ENCODE peak calls at places on chromosomes 4 and X, in six cellular contexts. E, Z, O, V, D and J are unnamed samples.

GRCh38 chr4:8641256-8641655 is 48.7 kb downstream of the CPZ start:
- DNase-seq in E (no peak), Z (no peak), O (no peak), V (peak), D (no peak), J (peak)

GRCh38 chrX:153438522-153438921 is 7.3 kb downstream of the TREX2 start:
- DNase-seq in E (no peak), Z (no peak), O (peak), V (no peak), D (no peak), J (no peak)

GRCh38 chrX:17564689-17565409 is 172.4 kb upstream of the SCML1 start:
- DNase-seq in E (no peak), Z (peak), O (peak), V (no peak), D (no peak), J (no peak)

GRCh38 chr4:10587296-10587695 is 97.3 kb downstream of the CLNK start:
- DNase-seq in E (no peak), Z (no peak), O (no peak), V (no peak), D (no peak), J (no peak)

GRCh38 chr4:38979081-38979480 is 53.1 kb downstream of the TMEM156 start:
- DNase-seq in E (no peak), Z (no peak), O (no peak), V (no peak), D (no peak), J (no peak)

GRCh38 chrX:724256-724655 is 93.7 kb downstream of the SHOX start:
- DNase-seq in E (no peak), Z (no peak), O (no peak), V (no peak), D (no peak), J (no peak)

GRCh38 chr4:2222838-2223237 is 19.1 kb downstream of the HAUS3 start:
- DNase-seq in E (no peak), Z (no peak), O (no peak), V (no peak), D (no peak), J (no peak)

GRCh38 chr4:80393246-80393969 is 57.9 kb downstream of the CFAP299 start:
- DNase-seq in E (no peak), Z (no peak), O (peak), V (no peak), D (no peak), J (no peak)

GRCh38 chr4:22597471-22597870 is 81.6 kb upstream of the ADGRA3 start:
- DNase-seq in E (no peak), Z (no peak), O (no peak), V (no peak), D (no peak), J (no peak)

GRCh38 chr4:184156169-184156568 is 61.5 kb downstream of the ENPP6 start:
- DNase-seq in E (no peak), Z (no peak), O (no peak), V (no peak), D (no peak), J (no peak)

GRCh38 chrX:107451754-107452153 is 2.3 kb downstream of the FRMPD3 start:
- DNase-seq in E (no peak), Z (no peak), O (no peak), V (no peak), D (no peak), J (no peak)

GRCh38 chrX:109475174-109475891 is 6.6 kb downstream of the GUCY2F start:
- DNase-seq in E (peak), Z (no peak), O (peak), V (no peak), D (peak), J (peak)

GRCh38 chr4:85370400-85371032 is 104.4 kb upstream of the ARHGAP24 start:
- DNase-seq in E (peak), Z (peak), O (peak), V (peak), D (no peak), J (no peak)

GRCh38 chrX:78123190-78123589 is 16.3 kb downstream of the TAF9B start:
- DNase-seq in E (no peak), Z (peak), O (peak), V (no peak), D (no peak), J (no peak)

GRCh38 chr4:151948351-151949016 is 187.7 kb upstream of the GATB start:
- DNase-seq in E (no peak), Z (no peak), O (peak), V (no peak), D (no peak), J (no peak)

GRCh38 chrX:124098089-124098488 is 136.6 kb downstream of the STAG2 start:
- DNase-seq in E (no peak), Z (no peak), O (peak), V (no peak), D (no peak), J (no peak)

GRCh38 chr4:153936121-153936520 is 147.2 kb upstream of the SFRP2 start:
- DNase-seq in E (no peak), Z (no peak), O (no peak), V (no peak), D (no peak), J (no peak)

GRCh38 chr4:158850800-158851644 is 82.2 kb downstream of the FNIP2 start:
- DNase-seq in E (peak), Z (no peak), O (peak), V (no peak), D (no peak), J (no peak)

GRCh38 chr4:128601992-128602695 is 207.4 kb upstream of the JADE1 start:
- DNase-seq in E (no peak), Z (no peak), O (peak), V (no peak), D (no peak), J (no peak)

GRCh38 chrX:137852502-137852901 is 286.6 kb downstream of the ZIC3 start:
- DNase-seq in E (no peak), Z (no peak), O (no peak), V (no peak), D (no peak), J (no peak)

GRCh38 chr4:14130551-14130950 is 503.0 kb upstream of the BOD1L1 start:
- DNase-seq in E (no peak), Z (no peak), O (no peak), V (no peak), D (no peak), J (no peak)

GRCh38 chr4:86500527-86500926 is 93.6 kb upstream of the PTPN13 start:
- DNase-seq in E (no peak), Z (no peak), O (no peak), V (no peak), D (no peak), J (no peak)

GRCh38 chr4:151147000-151147399 is 47.6 kb downstream of the RPS3A start:
- DNase-seq in E (no peak), Z (no peak), O (peak), V (no peak), D (no peak), J (no peak)

GRCh38 chr4:80049402-80049801 is 23.6 kb downstream of the ANTXR2 start:
- DNase-seq in E (no peak), Z (no peak), O (no peak), V (no peak), D (no peak), J (no peak)

GRCh38 chr4:156889616-156890594 is 81.7 kb downstream of the PDGFC start:
- DNase-seq in E (peak), Z (peak), O (peak), V (peak), D (no peak), J (no peak)

GRCh38 chrX:11543249-11543648 is 122.5 kb downstream of the ARHGAP6 start:
- DNase-seq in E (no peak), Z (no peak), O (no peak), V (no peak), D (no peak), J (no peak)
- TF ChIP-seq CTCF in E (no peak), Z (no peak), O (no peak), V (no peak), D (no peak), J (no peak)

DNA sequence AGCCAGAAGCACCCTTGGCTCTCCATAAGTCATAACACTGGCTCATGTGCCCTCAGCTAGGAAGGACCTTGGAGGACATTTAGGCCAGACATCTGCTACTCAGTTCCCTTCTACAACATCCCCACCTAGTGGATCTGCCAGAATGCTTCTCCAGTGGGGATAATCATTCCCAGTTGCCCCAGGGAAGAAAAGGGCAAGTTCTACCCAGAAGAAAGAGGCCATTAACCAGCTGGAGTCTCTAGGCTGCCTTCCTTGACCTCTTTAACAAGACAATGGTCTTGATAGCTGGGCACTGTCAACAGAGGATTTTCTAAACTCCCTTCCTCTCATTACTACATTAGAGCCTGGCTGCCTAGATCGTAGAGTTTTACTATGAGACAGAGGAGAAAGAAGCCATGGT is 42.0 kb downstream of the LGI2 start:
- DNase-seq in E (no peak), Z (no peak), O (peak), V (no peak), D (peak), J (no peak)
- TF ChIP-seq CTCF in E (no peak), Z (no peak), O (peak), V (peak), D (peak), J (peak)

GRCh38 chrX:30590368-30590767 is 12.8 kb upstream of the TASL start:
- DNase-seq in E (no peak), Z (no peak), O (no peak), V (no peak), D (no peak), J (no peak)

GRCh38 chrX:30592846-30593245 is 15.3 kb upstream of the TASL start:
- DNase-seq in E (no peak), Z (no peak), O (no peak), V (no peak), D (no peak), J (no peak)

GRCh38 chrX:30589146-30589888 is 11.8 kb upstream of the TASL start:
- DNase-seq in E (no peak), Z (no peak), O (no peak), V (no peak), D (no peak), J (no peak)

GRCh38 chrX:30597258-30598012 is 19.9 kb upstream of the TASL start:
- DNase-seq in E (no peak), Z (no peak), O (no peak), V (no peak), D (no peak), J (no peak)

DNA sequence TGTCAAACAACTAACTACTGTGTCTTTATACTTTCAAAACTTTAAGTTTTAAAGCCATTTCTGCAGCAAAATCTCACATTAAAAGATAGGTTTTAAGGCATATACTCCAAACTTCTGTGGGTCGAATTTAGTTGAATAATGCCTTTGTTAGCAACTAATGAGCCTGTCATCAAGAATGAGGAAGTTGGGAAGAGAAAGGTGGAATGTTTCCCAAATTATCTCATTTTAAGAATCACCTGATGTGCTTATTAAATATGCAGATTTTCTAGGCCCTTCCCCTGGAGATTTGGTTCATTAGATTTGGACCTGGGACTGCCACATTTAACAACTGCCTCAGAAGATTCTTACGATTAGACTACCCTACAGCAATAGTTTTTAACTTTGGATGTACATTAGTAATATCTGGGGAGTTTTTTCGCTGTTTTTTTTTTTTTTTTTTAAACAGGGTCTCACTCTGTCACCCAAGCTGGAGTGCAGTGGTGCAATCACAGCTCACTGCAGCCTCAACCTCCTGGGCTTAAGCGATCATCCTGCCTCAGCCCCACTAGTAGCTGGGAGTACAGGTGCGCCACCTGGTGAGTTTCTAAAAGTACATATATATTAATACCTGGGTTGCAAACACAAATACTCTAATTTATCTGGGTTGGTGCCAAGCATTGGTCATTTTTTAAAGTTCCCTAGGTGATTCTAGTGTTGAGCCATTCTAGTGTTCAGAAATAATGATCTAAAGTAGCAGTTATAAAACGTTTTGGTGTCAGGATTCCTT is 16.1 kb upstream of the TASL start:
- DNase-seq in E (no peak), Z (no peak), O (no peak), V (peak), D (no peak), J (no peak)
- TF ChIP-seq CTCF in E (no peak), Z (no peak), O (no peak), V (no peak), D (no peak), J (no peak)

DNA sequence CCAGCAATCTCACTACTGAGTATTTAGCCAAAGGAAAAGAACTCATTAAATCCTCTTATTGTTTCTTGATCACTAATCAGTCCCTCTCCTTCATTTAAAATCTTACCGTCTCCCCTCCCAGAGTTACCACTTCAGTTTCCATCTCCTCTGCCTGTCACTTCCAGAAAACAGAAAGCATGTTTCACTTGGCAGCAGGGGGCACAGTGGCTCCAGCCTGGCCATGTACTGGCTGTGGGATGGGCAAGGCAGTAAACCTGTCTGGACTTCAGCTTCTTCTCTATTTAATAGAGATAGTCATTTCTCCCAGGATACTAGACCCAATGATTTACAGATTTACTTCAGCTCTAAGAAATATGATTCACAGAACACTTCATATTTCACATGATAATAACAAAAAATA is 63.2 kb downstream of the CD40LG start:
- DNase-seq in E (no peak), Z (peak), O (peak), V (peak), D (peak), J (no peak)
- TF ChIP-seq CTCF in E (no peak), Z (peak), O (peak), V (peak), D (peak), J (peak)

DNA sequence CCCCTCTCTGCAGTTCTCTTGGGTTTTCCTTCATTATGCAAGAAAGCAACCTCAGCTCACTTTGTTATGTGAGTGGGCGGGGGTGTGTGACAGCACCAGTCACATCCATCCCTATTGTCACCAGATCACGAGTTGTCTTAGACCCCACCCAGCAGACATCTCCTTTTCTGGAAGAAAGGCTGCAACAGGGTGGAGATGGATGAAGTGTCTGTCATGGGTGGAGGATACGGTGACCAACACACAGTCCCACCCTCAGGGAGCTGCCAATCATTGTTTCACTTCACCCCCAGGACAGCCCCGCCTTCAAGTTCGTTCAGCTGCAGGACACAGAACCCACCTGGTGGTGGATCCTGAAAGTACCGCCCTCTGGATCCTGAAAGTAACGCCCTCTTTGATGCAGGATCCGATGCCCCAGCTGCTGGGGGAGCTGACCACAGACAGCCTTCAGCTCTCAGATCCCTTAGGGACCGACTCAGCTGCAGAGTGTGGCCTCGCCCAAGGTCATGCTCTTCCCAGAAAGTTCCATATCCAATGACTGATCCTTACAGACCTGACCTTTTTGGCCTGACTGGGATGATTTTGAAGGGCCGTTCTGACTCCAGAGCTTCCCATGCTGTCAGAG is 79.7 kb downstream of the SMIM20 start:
- DNase-seq in E (peak), Z (peak), O (peak), V (peak), D (peak), J (no peak)
- TF ChIP-seq CTCF in E (no peak), Z (no peak), O (peak), V (no peak), D (no peak), J (peak)